ENCODE peak calls at places on chromosomes 16 and 17, in four cellular contexts. S, N, X and E are unnamed samples.

GRCh38 chr17:66468241-66469087 is 166.1 kb downstream of the PRKCA start:
- DNase-seq in S (no peak), X (no peak), N (peak), E (no peak)

GRCh38 chr16:260326-260725 is 15.4 kb downstream of the RGS11 start:
- DNase-seq in S (no peak), N (no peak), X (no peak), E (no peak)

GRCh38 chr16:54055864-54056263 is 230.7 kb downstream of the IRX3 start:
- DNase-seq in S (no peak), X (no peak), N (no peak), E (no peak)

GRCh38 chr16:73339821-73340220 is 291.9 kb upstream of the ZFHX3 start:
- DNase-seq in X (no peak), S (no peak), N (no peak), E (no peak)

GRCh38 chr16:492211-492875 is 35.2 kb upstream of the CAPN15 start:
- DNase-seq in N (no peak), S (no peak), X (no peak), E (no peak)

GRCh38 chr17:14052886-14053615 is 16.3 kb upstream of the COX10 start:
- DNase-seq in N (no peak), S (no peak), X (no peak), E (no peak)

GRCh38 chr16:17578921-17579876 is 108.4 kb upstream of the XYLT1 start:
- DNase-seq in X (peak), N (peak), S (no peak), E (peak)

GRCh38 chr16:14436410-14436955 is 193.6 kb downstream of the PARN start:
- DNase-seq in S (no peak), X (no peak), N (no peak), E (no peak)

GRCh38 chr17:3974138-3974687 is 10.0 kb upstream of the ATP2A3 start:
- DNase-seq in X (no peak), N (no peak), S (no peak), E (no peak)

GRCh38 chr16:88656291-88656980 is 5.6 kb upstream of the CYBA start:
- DNase-seq in N (no peak), X (no peak), S (no peak), E (no peak)

GRCh38 chr16:71670537-71670936 is 44.6 kb downstream of the MARVELD3 start:
- DNase-seq in S (no peak), X (no peak), N (no peak), E (no peak)

GRCh38 chr17:66755101-66755943 is 79.6 kb upstream of the CACNG5 start:
- DNase-seq in X (no peak), N (no peak), S (no peak), E (no peak)

GRCh38 chr17:81030726-81031570 is 4.0 kb upstream of the BAIAP2 start:
- DNase-seq in S (no peak), X (no peak), N (no peak), E (no peak)

GRCh38 chr17:77807051-77807745 is 151.3 kb upstream of the TNRC6C start:
- DNase-seq in N (no peak), S (no peak), X (no peak), E (no peak)

GRCh38 chr17:17779015-17779611 is 57.7 kb downstream of the SREBF1 start:
- DNase-seq in X (no peak), S (no peak), N (no peak), E (no peak)

GRCh38 chr16:18013863-18014262 is 322.7 kb downstream of the NPIPA8 start:
- DNase-seq in S (no peak), X (no peak), N (no peak), E (no peak)

GRCh38 chr17:16928406-16929280 is 43.3 kb downstream of the TNFRSF13B start:
- DNase-seq in N (no peak), X (no peak), S (no peak), E (no peak)

GRCh38 chr17:10725262-10725661 is 4.6 kb downstream of the TMEM220 start:
- DNase-seq in N (no peak), S (no peak), X (no peak), E (no peak)

GRCh38 chr16:11253009-11253994 is 2.7 kb downstream of the SOCS1 start:
- DNase-seq in S (no peak), X (no peak), N (no peak), E (peak)

GRCh38 chr17:22459331-22459952 is 767.1 kb downstream of the KCNJ18 start:
- DNase-seq in S (no peak), X (no peak), N (no peak), E (no peak)

GRCh38 chr16:14362774-14363371 is 267.2 kb downstream of the PARN start:
- DNase-seq in N (peak), S (no peak), X (no peak), E (no peak)

GRCh38 chr17:17156107-17156506 is 50.0 kb downstream of the PLD6 start:
- DNase-seq in S (no peak), N (no peak), X (no peak), E (no peak)

GRCh38 chr17:48542956-48543853 is 1.7 kb downstream of the HOXB2 start:
- DNase-seq in N (no peak), X (peak), S (peak), E (peak)

GRCh38 chr16:16045879-16046278 is 96.5 kb downstream of the ABCC1 start:
- DNase-seq in X (no peak), S (no peak), N (no peak), E (no peak)

GRCh38 chr16:11024333-11025053 is 80.1 kb downstream of the CLEC16A start:
- DNase-seq in X (no peak), S (no peak), N (no peak), E (no peak)

GRCh38 chr16:51085271-51085670 is 65.8 kb downstream of the SALL1 start:
- DNase-seq in S (no peak), N (no peak), X (no peak), E (no peak)

GRCh38 chr16:19522369-19523159 is 666 bp upstream of the GDE1 start:
- DNase-seq in X (no peak), S (no peak), N (no peak), E (no peak)

DNA sequence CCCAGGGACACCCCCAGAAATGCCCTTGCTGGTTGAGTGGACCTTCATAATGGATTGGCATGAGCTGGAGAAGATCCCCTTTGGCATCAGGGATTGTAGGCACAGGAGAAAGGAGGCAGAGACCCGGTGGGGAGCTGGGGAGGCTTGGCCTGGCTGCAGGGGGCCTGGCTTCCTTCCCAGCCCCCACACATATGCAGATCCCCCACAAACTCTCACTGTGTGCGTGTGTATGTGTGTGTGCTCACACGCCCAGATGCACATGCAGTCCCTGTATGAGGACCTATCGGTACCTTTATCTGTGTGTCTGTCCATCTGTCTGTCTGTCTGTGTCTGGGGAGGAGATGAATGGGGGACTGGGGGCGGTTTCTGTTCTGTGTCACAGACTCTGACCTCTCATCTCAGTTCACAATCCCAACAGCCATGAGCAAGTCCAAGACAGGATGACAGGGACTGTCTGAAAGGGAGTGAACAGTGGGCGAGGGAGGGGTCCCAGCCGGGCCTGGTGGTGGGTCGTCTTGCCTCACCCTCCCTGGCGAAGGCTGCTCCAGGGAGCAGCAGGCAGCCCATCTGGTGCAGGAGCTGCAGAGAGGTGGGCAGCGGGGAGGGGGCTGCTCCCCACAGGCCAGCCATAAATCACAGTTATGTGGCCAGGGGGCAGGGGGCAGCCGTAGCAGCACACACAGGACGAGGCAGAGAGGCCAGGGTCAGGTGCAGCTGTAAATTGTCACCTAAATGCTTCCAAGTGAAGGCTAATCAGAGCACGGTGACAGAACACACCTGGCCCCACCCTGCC is 46.7 kb upstream of the LHX1 start:
- DNase-seq in S (no peak), N (no peak), X (no peak), E (no peak)
- H3K4me3 ChIP-seq in S (no peak), N (no peak), X (no peak), E (no peak)

GRCh38 chr16:2278272-2278608 is 10.3 kb upstream of the RNPS1 start:
- DNase-seq in N (no peak), S (no peak), X (no peak), E (no peak)
- TF ChIP-seq CTCF in N (no peak), S (no peak), X (peak), E (no peak)

GRCh38 chr17:7293821-7294613 is 422 bp downstream of the YBX2 start:
- DNase-seq in S (no peak), X (no peak), N (no peak), E (no peak)

GRCh38 chr17:7295230-7296180 is 1.1 kb upstream of the YBX2 start:
- DNase-seq in N (no peak), X (no peak), S (no peak), E (no peak)

GRCh38 chr17:7296189-7296861 is 1.9 kb upstream of the YBX2 start:
- DNase-seq in N (peak), S (peak), X (peak), E (peak)

GRCh38 chr17:7293131-7293557 is 1.3 kb downstream of the YBX2 start:
- DNase-seq in S (no peak), N (no peak), X (no peak), E (no peak)

DNA sequence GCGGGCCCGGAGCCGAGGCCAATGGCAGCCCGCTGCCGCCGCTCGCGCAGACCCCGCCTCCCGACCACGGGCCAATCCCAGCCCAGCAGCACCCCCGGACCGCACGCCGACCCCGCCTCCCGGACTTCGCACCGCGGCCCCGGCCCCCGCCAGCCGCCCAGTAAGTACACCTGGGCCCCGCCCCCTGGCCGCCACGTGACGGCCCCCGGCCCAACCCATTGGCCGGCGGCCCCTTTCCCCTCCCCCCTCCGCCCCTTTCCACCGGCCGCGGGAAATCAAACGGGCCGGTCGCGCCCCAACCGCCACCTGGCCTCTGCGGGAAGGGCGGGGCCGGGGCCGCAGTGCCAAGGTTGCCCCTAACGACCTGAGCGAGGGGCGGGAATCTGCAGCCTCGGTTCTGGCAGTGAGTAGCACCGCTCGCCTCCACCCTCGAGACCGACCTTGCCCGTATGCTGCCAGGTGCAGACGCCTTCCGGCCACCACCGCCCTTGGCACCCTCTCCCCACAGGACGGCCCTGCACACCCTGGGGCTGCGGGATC is at the start of gene YBX2:
- DNase-seq in X (peak), N (no peak), S (peak), E (peak)
- H3K4me3 ChIP-seq in X (peak), N (peak), S (no peak), E (peak)

GRCh38 chr17:73013816-73014663 is 78.4 kb downstream of the SLC39A11 start:
- DNase-seq in N (no peak), X (peak), S (no peak), E (no peak)
- TF ChIP-seq CTCF in N (no peak), X (no peak), S (no peak), E (no peak)

DNA sequence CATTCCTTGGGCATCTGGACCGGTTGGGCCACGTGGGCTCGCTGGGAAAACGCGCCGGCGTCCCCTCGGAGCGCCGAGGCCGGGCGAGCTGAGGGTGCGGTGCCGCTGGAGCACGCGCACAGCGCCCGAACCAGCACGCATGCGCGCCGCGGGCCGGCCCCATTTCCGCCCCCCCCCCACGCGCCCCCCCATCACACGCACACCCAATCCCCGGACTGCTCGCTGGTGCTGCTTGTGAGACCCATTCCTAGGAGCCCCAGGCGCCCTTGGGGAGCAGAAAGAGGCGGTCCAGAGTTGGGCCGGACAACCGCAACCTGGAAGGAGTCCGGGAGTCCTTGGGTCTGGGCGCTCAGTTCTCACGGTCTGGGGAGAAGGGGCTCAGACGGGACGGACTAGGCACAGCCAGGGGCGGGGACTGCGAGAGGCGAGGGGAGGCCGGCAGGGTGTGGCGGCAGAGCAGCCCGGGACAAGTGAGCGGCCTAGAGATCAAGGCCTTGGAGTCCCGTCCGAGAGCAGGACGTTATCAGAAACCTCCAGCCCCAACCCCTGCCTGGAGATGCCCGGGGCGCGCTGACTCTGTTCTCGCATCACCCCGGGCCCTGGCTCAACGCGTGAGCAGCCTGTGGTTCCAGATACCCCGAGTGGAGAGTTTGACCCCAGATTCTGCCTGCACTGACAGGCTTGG is 6.0 kb upstream of the CBX8 start:
- DNase-seq in S (no peak), X (no peak), N (no peak), E (no peak)
- H3K4me3 ChIP-seq in S (no peak), X (no peak), N (no peak), E (no peak)

GRCh38 chr16:84175351-84176081 is 11.3 kb downstream of the TAF1C start:
- DNase-seq in S (no peak), X (peak), N (peak), E (peak)
- TF ChIP-seq CTCF in S (peak), X (peak), N (peak), E (peak)

GRCh38 chr17:49775546-49776260 is 11.8 kb upstream of the FAM117A start:
- DNase-seq in N (no peak), X (no peak), S (no peak), E (no peak)

GRCh38 chr17:49777577-49777976 is 10.9 kb upstream of the KAT7 start:
- DNase-seq in X (no peak), N (no peak), S (no peak), E (no peak)

GRCh38 chr17:49779730-49780220 is 8.7 kb upstream of the KAT7 start:
- DNase-seq in X (peak), N (peak), S (no peak), E (no peak)

GRCh38 chr17:49776864-49777263 is 11.6 kb upstream of the KAT7 start:
- DNase-seq in X (no peak), S (no peak), N (no peak), E (no peak)
- H3K4me3 ChIP-seq in X (no peak), S (no peak), N (no peak), E (no peak)

GRCh38 chr17:12928736-12929135 is 89.1 kb downstream of the ELAC2 start:
- DNase-seq in N (no peak), S (no peak), X (peak), E (no peak)
- TF ChIP-seq CTCF in N (no peak), S (peak), X (peak), E (no peak)